ENCODE peak calls at places on chromosomes 7 and 10, in ten cellular contexts. S is GF-D8, H is HCT116, Y is hepatocyte, U is Ammon's horn, Q is mucosa of gallbladder, I is AG04450, P is NCI-H345, N is NCI-H1092 treated with DMSO at 0.1 percent for 48 hours, T is hypothalamus. F is an unnamed sample.

GRCh38 chr10:118447478-118447877 is 105.4 kb upstream of the FAM204A start:
- DNase-seq in N (no peak), T (no peak), S (no peak), P (no peak), H (no peak), I (no peak), Q (peak), Y (no peak), U (peak), F (peak)

GRCh38 chr7:134584290-134584689 is 35.4 kb downstream of the AKR1B15 start:
- DNase-seq in N (no peak), T (no peak), U (no peak), H (no peak), Y (no peak), Q (no peak), I (no peak), P (no peak), S (no peak), F (no peak)

GRCh38 chr7:34750636-34751035 is 92.6 kb downstream of the NPSR1 start:
- DNase-seq in H (no peak), N (no peak), I (no peak), Y (no peak), S (no peak), T (no peak), Q (no peak), P (no peak), U (no peak), F (no peak)

GRCh38 chr10:48215983-48216505 is 58.5 kb downstream of the FRMPD2 start:
- DNase-seq in H (no peak), S (no peak), Y (no peak), U (no peak), P (no peak), T (no peak), N (no peak), I (no peak), Q (no peak), F (no peak)

GRCh38 chr10:95467162-95467599 is 94.0 kb downstream of the SORBS1 start:
- DNase-seq in H (peak), U (no peak), T (no peak), P (no peak), I (no peak), Y (peak), S (peak), N (no peak), Q (no peak), F (no peak)

GRCh38 chr10:110207805-110208613 is 604 bp downstream of the MXI1 start:
- DNase-seq in U (peak), Y (peak), Q (no peak), N (no peak), I (no peak), S (peak), H (no peak), T (no peak), P (no peak), F (peak)

GRCh38 chr7:41648506-41648905 is 54.4 kb downstream of the INHBA start:
- DNase-seq in H (no peak), N (no peak), S (no peak), P (no peak), Q (no peak), I (no peak), T (no peak), Y (no peak), U (no peak), F (no peak)

GRCh38 chr10:94315975-94316464 is 46.7 kb downstream of the NOC3L start:
- DNase-seq in U (no peak), T (no peak), H (no peak), S (no peak), Y (peak), P (no peak), I (no peak), N (no peak), Q (no peak), F (no peak)

GRCh38 chr7:91722831-91723230 is 157.7 kb downstream of the MTERF1 start:
- DNase-seq in U (no peak), I (no peak), H (no peak), P (no peak), S (no peak), N (no peak), Y (no peak), T (no peak), Q (no peak), F (no peak)

GRCh38 chr10:30821269-30821993 is 191.9 kb upstream of the LYZL2 start:
- DNase-seq in U (no peak), Q (no peak), N (no peak), P (no peak), S (peak), H (no peak), Y (no peak), I (no peak), T (no peak), F (no peak)

GRCh38 chr7:116801092-116801710 is 61.2 kb upstream of the CAPZA2 start:
- DNase-seq in Q (no peak), S (no peak), N (no peak), I (no peak), U (no peak), H (peak), T (no peak), Y (peak), P (no peak), F (no peak)

GRCh38 chr7:14419554-14419953 is 430.1 kb upstream of the ETV1 start:
- DNase-seq in I (no peak), H (no peak), N (no peak), S (no peak), Q (no peak), Y (no peak), P (no peak), U (no peak), T (no peak), F (peak)

GRCh38 chr10:114634607-114634974 is 23.5 kb downstream of the ABLIM1 start:
- DNase-seq in P (no peak), U (peak), T (no peak), I (peak), N (no peak), S (no peak), H (peak), Q (peak), Y (peak), F (peak)

GRCh38 chr10:45421231-45422097 is 47.4 kb downstream of the ALOX5 start:
- DNase-seq in P (no peak), N (no peak), U (no peak), I (no peak), Q (no peak), H (no peak), S (peak), T (no peak), Y (no peak), F (no peak)

GRCh38 chr10:1731592-1731991 is 5.7 kb downstream of the ADARB2 start:
- DNase-seq in I (no peak), N (peak), U (no peak), P (no peak), T (no peak), Y (no peak), H (no peak), Q (no peak), S (no peak), F (no peak)

GRCh38 chr7:123622660-123623386 is 21.2 kb downstream of the ASB15 start:
- DNase-seq in U (no peak), N (peak), I (no peak), Y (peak), H (no peak), S (no peak), P (peak), T (no peak), Q (no peak), F (no peak)

GRCh38 chr10:77393821-77394501 is 243.6 kb downstream of the KCNMA1 start:
- DNase-seq in T (no peak), N (peak), Y (no peak), S (no peak), U (no peak), Q (no peak), H (no peak), P (peak), I (no peak), F (no peak)

GRCh38 chr10:23412223-23412622 is 26.7 kb upstream of the OTUD1 start:
- DNase-seq in S (no peak), T (no peak), Y (no peak), H (no peak), I (no peak), N (no peak), U (no peak), Q (no peak), P (no peak), F (no peak)

GRCh38 chr10:130686680-130687300 is 550.6 kb downstream of the GLRX3 start:
- DNase-seq in S (no peak), I (no peak), U (peak), H (no peak), Q (no peak), T (no peak), Y (peak), N (peak), P (peak), F (peak)

GRCh38 chr10:102434251-102434913 is 2.0 kb upstream of the CUEDC2 start:
- DNase-seq in H (no peak), I (no peak), Q (no peak), N (no peak), S (peak), U (no peak), T (no peak), Y (peak), P (no peak), F (no peak)

GRCh38 chr7:36080843-36081242 is 72.2 kb upstream of the EEPD1 start:
- DNase-seq in Y (no peak), U (no peak), P (no peak), T (no peak), H (no peak), S (no peak), N (no peak), I (no peak), Q (peak), F (no peak)

GRCh38 chr7:20310963-20311742 is 19.5 kb upstream of the ITGB8 start:
- DNase-seq in S (peak), P (peak), Y (peak), Q (no peak), N (peak), T (no peak), U (no peak), I (no peak), H (peak), F (peak)

GRCh38 chr7:2953099-2953498 is 90.6 kb downstream of the CARD11 start:
- DNase-seq in Y (no peak), I (no peak), H (no peak), S (no peak), T (no peak), P (no peak), N (no peak), U (no peak), Q (no peak), F (no peak)

GRCh38 chr7:113071465-113071864 is 15.2 kb downstream of the GPR85 start:
- DNase-seq in T (no peak), P (no peak), Q (no peak), Y (no peak), H (no peak), S (peak), I (no peak), U (no peak), N (no peak), F (no peak)

GRCh38 chr10:73410897-73411296 is 3.0 kb downstream of the ANXA7 start:
- DNase-seq in S (no peak), T (no peak), U (no peak), Q (no peak), P (no peak), N (no peak), I (no peak), H (no peak), Y (no peak), F (no peak)

GRCh38 chr10:103669243-103669929 is 175.9 kb downstream of the NEURL1 start:
- DNase-seq in T (no peak), N (no peak), Y (no peak), P (no peak), Q (no peak), I (no peak), U (peak), H (no peak), S (no peak), F (no peak)

GRCh38 chr10:98469532-98469931 is 22.8 kb upstream of the HPS1 start:
- DNase-seq in P (no peak), Y (no peak), U (no peak), N (no peak), H (no peak), Q (no peak), I (no peak), S (no peak), T (no peak), F (no peak)

GRCh38 chr10:34188221-34188620 is 626.9 kb downstream of the PARD3 start:
- DNase-seq in U (no peak), Q (no peak), P (no peak), Y (no peak), H (no peak), S (no peak), N (no peak), T (no peak), I (no peak), F (no peak)

GRCh38 chr10:100824886-100825285 is 79.5 kb downstream of the PAX2 start:
- DNase-seq in H (no peak), S (no peak), Q (no peak), N (no peak), P (no peak), Y (no peak), T (no peak), I (no peak), U (no peak), F (no peak)

F was measured in G401.